ENCODE peak calls at places on chromosomes 6 and 20, in four cellular contexts. V, U, O and E are unnamed samples.

GRCh38 chr20:44544178-44544719 is 22.4 kb upstream of the SERINC3 start:
- DNase-seq in V (no peak), O (no peak), U (no peak), E (no peak)

GRCh38 chr6:169529931-169530761 is 171.7 kb downstream of the WDR27 start:
- DNase-seq in U (no peak), V (no peak), O (no peak), E (no peak)

GRCh38 chr6:42791706-42792320 is 10.0 kb downstream of the BICRAL start:
- DNase-seq in V (no peak), O (no peak), U (no peak), E (no peak)

GRCh38 chr6:126339796-126340750 is at the start of gene CENPW:
- DNase-seq in U (peak), O (peak), V (peak), E (peak)

GRCh38 chr20:58850693-58851174 is at the start of gene GNAS-AS1:
- DNase-seq in U (peak), V (no peak), O (peak), E (peak)

GRCh38 chr20:45290677-45291355 is 15.8 kb upstream of the RBPJL start:
- DNase-seq in V (peak), U (peak), O (peak), E (peak)

GRCh38 chr20:2521369-2522305 is 12.9 kb upstream of the ZNF343 start:
- DNase-seq in V (no peak), U (no peak), O (no peak), E (peak)

GRCh38 chr20:23161968-23162696 is 76.0 kb upstream of the CD93 start:
- DNase-seq in V (no peak), U (no peak), O (no peak), E (peak)

GRCh38 chr6:137690029-137690428 is 177.0 kb upstream of the TNFAIP3 start:
- DNase-seq in V (no peak), O (no peak), U (no peak), E (no peak)

GRCh38 chr6:34196116-34196832 is 40.4 kb upstream of the HMGA1 start:
- DNase-seq in V (peak), O (peak), U (peak), E (peak)

GRCh38 chr6:21046276-21046675 is 512.0 kb downstream of the CDKAL1 start:
- DNase-seq in U (no peak), V (no peak), O (no peak), E (no peak)

GRCh38 chr6:40347571-40348011 is 239.6 kb downstream of the LRFN2 start:
- DNase-seq in V (peak), U (no peak), O (peak), E (no peak)

GRCh38 chr6:102085257-102085656 is 691.7 kb downstream of the GRIK2 start:
- DNase-seq in U (no peak), O (no peak), V (no peak), E (no peak)

GRCh38 chr6:31493875-31494694 is 3.9 kb upstream of the MICB start:
- DNase-seq in V (peak), O (peak), U (peak), E (peak)

GRCh38 chr6:90432408-90432775 is 135.7 kb upstream of the BACH2 start:
- DNase-seq in V (no peak), O (no peak), U (no peak), E (no peak)

GRCh38 chr6:166583230-166583629 is 3.2 kb downstream of the RAMACL start:
- DNase-seq in V (no peak), O (no peak), U (no peak), E (no peak)

GRCh38 chr20:41738584-41739193 is 120.5 kb upstream of the CHD6 start:
- DNase-seq in V (no peak), O (peak), U (peak), E (peak)

GRCh38 chr20:50876816-50877215 is 54.4 kb downstream of the ADNP start:
- DNase-seq in V (no peak), O (no peak), U (no peak), E (no peak)

GRCh38 chr6:69610073-69610472 is 186.7 kb downstream of the LMBRD1 start:
- DNase-seq in U (no peak), O (no peak), V (no peak), E (no peak)

GRCh38 chr6:25219581-25220249 is 59.5 kb upstream of the CARMIL1 start:
- DNase-seq in O (no peak), U (no peak), V (no peak), E (no peak)

GRCh38 chr6:6701864-6702263 is 113.3 kb downstream of the LY86 start:
- DNase-seq in V (no peak), U (no peak), O (no peak), E (peak)

GRCh38 chr6:82875573-82876185 is 190.0 kb downstream of the UBE3D start:
- DNase-seq in V (peak), O (no peak), U (peak), E (no peak)

GRCh38 chr20:20078041-20078440 is 25.7 kb downstream of the CFAP61 start:
- DNase-seq in V (no peak), U (no peak), O (no peak), E (no peak)

GRCh38 chr20:64203037-64203777 is 39.0 kb downstream of the MYT1 start:
- DNase-seq in V (no peak), O (no peak), U (no peak), E (no peak)

GRCh38 chr6:158059108-158059507 is 77.4 kb downstream of the SYNJ2 start:
- DNase-seq in O (no peak), U (no peak), V (no peak), E (no peak)

GRCh38 chr6:15441215-15441868 is 195.5 kb downstream of the JARID2 start:
- DNase-seq in V (peak), U (peak), O (no peak), E (peak)

GRCh38 chr20:38685853-38686473 is 38.3 kb upstream of the SLC32A1 start:
- DNase-seq in V (no peak), U (peak), O (peak), E (peak)

GRCh38 chr20:54017846-54018245 is 52.5 kb downstream of the BCAS1 start:
- DNase-seq in U (no peak), O (no peak), V (no peak), E (no peak)

GRCh38 chr6:151257984-151258445 is 18.2 kb downstream of the AKAP12 start:
- DNase-seq in O (no peak), V (no peak), U (no peak), E (no peak)